ENCODE peak calls at places on chromosomes 12 and 14, in seven cellular contexts. J is Right ventricle myocardium superior; Z is stimulated activated CD4-positive, alpha-beta T cell treated with anti-CD3 and anti-CD28 coated beads, Interleukin-12 subunit alpha, Interleukin-12 subunit beta, amount 100 ng/mL, for 4 hours; E is H7; N is DND-41; M is pancreas; B is CD8-positive, alpha-beta memory T cell. D is an unnamed sample.

GRCh38 chr12:114838480-114838879 is 154.5 kb upstream of the TBX3 start:
- DNase-seq in J (no peak), N (no peak), Z (no peak), B (no peak), E (no peak), M (no peak), D (no peak)

GRCh38 chr14:53929871-53930685 is 26.5 kb downstream of the BMP4 start:
- DNase-seq in M (no peak), E (peak; percentile 78), Z (no peak), B (no peak), J (no peak), N (peak; percentile 32), D (peak; percentile 10)

GRCh38 chr12:78248321-78248720 is 417.6 kb downstream of the NAV3 start:
- DNase-seq in J (no peak), B (no peak), E (no peak), N (no peak), Z (no peak), M (no peak), D (no peak)

GRCh38 chr14:50821471-50822464 is 9.2 kb downstream of the NIN start:
- DNase-seq in Z (no peak), B (peak; percentile 72), J (peak; percentile 60), M (no peak), N (peak; percentile 71), E (no peak), D (peak; percentile 45)

GRCh38 chr14:33847066-33847465 is 103.8 kb downstream of the EGLN3 start:
- DNase-seq in B (no peak), N (no peak), J (no peak), M (no peak), E (no peak), Z (no peak), D (no peak)

GRCh38 chr12:53345486-53346195 is 9.5 kb upstream of the SP7 start:
- DNase-seq in J (peak; percentile 70), M (no peak), B (no peak), E (peak; percentile 62), N (no peak), Z (no peak), D (no peak)

GRCh38 chr14:20998674-20999366 is at the start of gene SLC39A2:
- DNase-seq in J (peak; percentile 75), E (peak; percentile 61), B (no peak), N (no peak), Z (no peak), M (no peak), D (no peak)

GRCh38 chr12:26789731-26790644 is 43.0 kb downstream of the ITPR2 start:
- DNase-seq in J (no peak), B (no peak), Z (no peak), M (no peak), N (no peak), E (no peak), D (no peak)

GRCh38 chr14:103123634-103124500 is 606 bp downstream of the TNFAIP2 start:
- DNase-seq in B (no peak), E (peak; percentile 88), Z (no peak), J (peak; percentile 81), M (peak; percentile 81), N (no peak), D (no peak)

GRCh38 chr14:105087963-105088811 is 23.0 kb upstream of the GPR132 start:
- DNase-seq in M (peak; percentile 83), N (no peak), J (peak; percentile 74), Z (no peak), E (peak; percentile 92), B (no peak), D (no peak)

GRCh38 chr12:65779091-65779642 is 45.1 kb upstream of the HMGA2 start:
- DNase-seq in B (no peak), M (no peak), N (no peak), E (no peak), Z (no peak), J (no peak), D (no peak)

GRCh38 chr12:57221169-57221917 is 4.7 kb downstream of the NXPH4 start:
- DNase-seq in J (no peak), E (no peak), M (no peak), N (no peak), Z (no peak), B (no peak), D (no peak)

GRCh38 chr12:45235087-45236025 is 19.5 kb downstream of the ANO6 start:
- DNase-seq in B (no peak), J (no peak), Z (no peak), N (no peak), M (no peak), E (no peak), D (no peak)

GRCh38 chr12:26867084-26867483 is 34.1 kb upstream of the ITPR2 start:
- DNase-seq in B (no peak), N (peak; percentile 36), J (no peak), M (no peak), E (no peak), Z (no peak), D (no peak)

GRCh38 chr12:49027846-49028245 is 9.3 kb upstream of the PRKAG1 start:
- DNase-seq in N (no peak), E (peak; percentile 30), B (no peak), Z (no peak), M (no peak), J (no peak), D (no peak)

GRCh38 chr14:103033744-103034143 is 23.6 kb downstream of the CDC42BPB start:
- DNase-seq in N (no peak), J (no peak), M (no peak), E (no peak), B (no peak), Z (no peak), D (no peak)

GRCh38 chr12:131007031-131007793 is 53.5 kb downstream of the ADGRD1 start:
- DNase-seq in J (peak; percentile 84), N (no peak), Z (no peak), B (no peak), E (no peak), M (peak; percentile 30), D (no peak)

GRCh38 chr12:57459055-57459749 is 383 bp upstream of the GLI1 start:
- DNase-seq in N (peak; percentile 98), E (peak; percentile 84), B (peak; percentile 92), J (peak; percentile 97), M (peak; percentile 95), Z (peak; percentile 91), D (peak; percentile 92)

GRCh38 chr14:97978336-97978735 is 1181.2 kb downstream of the VRK1 start:
- DNase-seq in J (peak; percentile 86), Z (peak; percentile 75), M (peak; percentile 87), N (peak; percentile 92), B (peak; percentile 65), E (peak; percentile 85), D (peak; percentile 59)

GRCh38 chr12:97756066-97756701 is 293.6 kb downstream of the RMST start:
- DNase-seq in M (no peak), E (no peak), J (no peak), B (no peak), Z (no peak), N (peak; percentile 12), D (no peak)

GRCh38 chr12:40105515-40106201 is at the start of gene SLC2A13:
- DNase-seq in J (peak; percentile 87), N (no peak), M (peak; percentile 90), Z (peak; percentile 74), B (peak; percentile 77), E (peak; percentile 96), D (peak; percentile 52)

GRCh38 chr12:4910502-4911315 is 1.0 kb downstream of the KCNA1 start:
- DNase-seq in J (no peak), B (no peak), E (peak; percentile 76), M (no peak), N (no peak), Z (no peak), D (no peak)

GRCh38 chr12:12883369-12884001 is 7.9 kb upstream of the GPRC5A start:
- DNase-seq in E (no peak), J (no peak), N (no peak), Z (no peak), M (no peak), B (no peak), D (no peak)

GRCh38 chr14:65035049-65035448 is 48.4 kb downstream of the FNTB start:
- DNase-seq in E (no peak), B (no peak), J (peak; percentile 78), N (no peak), M (no peak), Z (no peak), D (no peak)

GRCh38 chr12:78185109-78185508 is 354.4 kb downstream of the NAV3 start:
- DNase-seq in E (no peak), M (no peak), N (no peak), B (no peak), Z (no peak), J (no peak), D (no peak)

GRCh38 chr12:128815779-128816642 is 7.7 kb downstream of the SLC15A4 start:
- DNase-seq in B (no peak), E (no peak), Z (no peak), M (no peak), N (no peak), J (no peak), D (no peak)

GRCh38 chr12:91529829-91530228 is 347.2 kb upstream of the DCN start:
- DNase-seq in Z (no peak), B (no peak), M (no peak), N (no peak), E (no peak), J (no peak), D (no peak)

GRCh38 chr12:104671407-104672095 is 214.8 kb downstream of the CHST11 start:
- DNase-seq in M (peak; percentile 75), J (peak; percentile 88), B (peak; percentile 65), N (peak; percentile 53), Z (peak; percentile 76), E (no peak), D (peak; percentile 75)